ENCODE peak calls at places on chromosomes 2 and 18, in nine cellular contexts. W is activated CD4-positive, alpha-beta T cell treated with anti-CD3 and anti-CD28 coated beads for 24 hours; V is kidney epithelial cell; B is Kasumi-1; Q is nucleus accumbens; K is left ventricle myocardium superior; G is left lobe of liver; S is stimulated activated CD8-positive, alpha-beta memory T cell treated with anti-CD3 and anti-CD28 coated beads, Interleukin-15, amount 100 ng/mL, for 24 hours; I is GM20000. P is an unnamed sample.

GRCh38 chr2:175605989-175606841 is 395.9 kb downstream of the LNPK start:
- DNase-seq in W (no peak), V (no peak), B (no peak), Q (no peak), K (no peak), G (no peak), S (no peak), I (no peak), P (no peak)

GRCh38 chr2:105873721-105874120 is 129.0 kb downstream of the NCK2 start:
- DNase-seq in W (peak; percentile 48), V (peak; percentile 63), B (no peak), Q (no peak), K (no peak), G (no peak), S (peak; percentile 13), I (peak; percentile 94), P (no peak)

GRCh38 chr2:172964511-172964910 is 111.1 kb upstream of the MAP3K20 start:
- DNase-seq in W (no peak), V (no peak), B (no peak), Q (no peak), K (no peak), G (no peak), S (no peak), I (no peak), P (no peak)

GRCh38 chr18:24270937-24271380 is 126.7 kb downstream of the OSBPL1A start:
- DNase-seq in W (no peak), V (no peak), B (no peak), Q (no peak), K (no peak), G (no peak), S (no peak), I (no peak), P (no peak)

GRCh38 chr2:10487144-10488104 is 39.3 kb upstream of the ODC1 start:
- DNase-seq in W (no peak), V (no peak), B (no peak), Q (no peak), K (no peak), G (no peak), S (no peak), I (no peak), P (peak; percentile 35)

GRCh38 chr2:118635891-118636290 is 211.6 kb downstream of the EN1 start:
- DNase-seq in W (no peak), V (no peak), B (no peak), Q (no peak), K (no peak), G (no peak), S (no peak), I (no peak), P (no peak)

GRCh38 chr2:131034122-131035051 is 58.9 kb downstream of the FAM168B start:
- DNase-seq in W (no peak), V (no peak), B (no peak), Q (no peak), K (peak; percentile 38), G (no peak), S (no peak), I (no peak), P (peak; percentile 63)

GRCh38 chr2:70041666-70042065 is 45.6 kb upstream of the PCBP1 start:
- DNase-seq in W (no peak), V (no peak), B (no peak), Q (no peak), K (no peak), G (no peak), S (no peak), I (no peak), P (no peak)

GRCh38 chr2:119086327-119086726 is 72.2 kb downstream of the C1QL2 start:
- DNase-seq in W (no peak), V (no peak), B (no peak), Q (no peak), K (no peak), G (no peak), S (no peak), I (no peak), P (no peak)

GRCh38 chr2:37585982-37586621 is 85.3 kb downstream of the CDC42EP3 start:
- DNase-seq in W (peak; percentile 46), V (peak; percentile 67), B (no peak), Q (peak; percentile 14), K (peak; percentile 34), G (no peak), S (no peak), I (peak; percentile 14), P (peak; percentile 80)

GRCh38 chr2:192700934-192701333 is 506.2 kb upstream of the TMEFF2 start:
- DNase-seq in W (no peak), V (no peak), B (no peak), Q (no peak), K (no peak), G (no peak), S (no peak), I (no peak), P (no peak)

GRCh38 chr2:38515155-38516074 is 87.3 kb downstream of the HNRNPLL start:
- DNase-seq in W (no peak), V (peak; percentile 49), B (no peak), Q (no peak), K (peak; percentile 72), G (no peak), S (no peak), I (no peak), P (peak; percentile 94)

GRCh38 chr2:159183346-159183745 is 103.2 kb downstream of the WDSUB1 start:
- DNase-seq in W (no peak), V (no peak), B (no peak), Q (no peak), K (no peak), G (no peak), S (no peak), I (no peak), P (no peak)

GRCh38 chr2:54561010-54561409 is 104.9 kb downstream of the SPTBN1 start:
- DNase-seq in W (no peak), V (no peak), B (no peak), Q (no peak), K (no peak), G (no peak), S (no peak), I (no peak), P (no peak)

GRCh38 chr18:24033644-24034412 is 19.3 kb downstream of the TTC39C start:
- DNase-seq in W (no peak), V (no peak), B (no peak), Q (no peak), K (no peak), G (no peak), S (no peak), I (no peak), P (no peak)

GRCh38 chr2:83253848-83254247 is 1205.2 kb downstream of the SUCLG1 start:
- DNase-seq in W (no peak), V (no peak), B (no peak), Q (no peak), K (no peak), G (no peak), S (no peak), I (no peak), P (no peak)

GRCh38 chr18:74064510-74064909 is 83.1 kb downstream of the FBXO15 start:
- DNase-seq in W (no peak), V (no peak), B (no peak), Q (no peak), K (no peak), G (no peak), S (no peak), I (no peak), P (no peak)

GRCh38 chr2:88639865-88640264 is 12.6 kb upstream of the EIF2AK3 start:
- DNase-seq in W (no peak), V (no peak), B (no peak), Q (no peak), K (no peak), G (no peak), S (no peak), I (no peak), P (no peak)

GRCh38 chr2:14451312-14451711 is 181.2 kb upstream of the LRATD1 start:
- DNase-seq in W (no peak), V (no peak), B (peak; percentile 21), Q (no peak), K (no peak), G (no peak), S (no peak), I (no peak), P (no peak)

GRCh38 chr2:100820346-100821254 is 661 bp downstream of the NPAS2 start:
- DNase-seq in W (no peak), V (no peak), B (no peak), Q (no peak), K (peak; percentile 47), G (peak; percentile 54), S (no peak), I (no peak), P (no peak)

P was measured in sigmoid colon.